ENCODE peak calls at places on chromosomes 11 and 22, in ten cellular contexts. N is lung; X is transverse colon; Z is neural progenitor cell; O is sigmoid colon; F is astrocyte of the spinal cord; C is breast epithelium; Y is HL-60; E is naive thymus-derived CD4-positive, alpha-beta T cell; H is mucosa of descending colon. D is an unnamed sample.

GRCh38 chr11:88301478-88302140 is 35.9 kb downstream of the CTSC start:
- DNase-seq in X (no peak), Y (no peak), Z (no peak), N (peak; percentile 30), C (no peak), E (no peak), F (peak; percentile 40), O (no peak), H (no peak), D (no peak)

GRCh38 chr22:23237201-23237798 is 57.0 kb downstream of the BCR start:
- DNase-seq in E (no peak), N (no peak), F (peak; percentile 61), H (peak; percentile 53), Z (peak; percentile 77), C (no peak), O (peak; percentile 82), X (peak; percentile 25), Y (no peak), D (no peak)

GRCh38 chr11:94641167-94641761 is 74.1 kb downstream of the PIWIL4 start:
- DNase-seq in F (no peak), X (no peak), E (no peak), Z (no peak), N (no peak), Y (no peak), H (no peak), O (no peak), C (no peak), D (peak; percentile 41)

GRCh38 chr11:18209058-18209457 is 27.5 kb downstream of the SAA4 start:
- DNase-seq in Y (no peak), Z (no peak), X (no peak), N (no peak), H (no peak), O (no peak), E (no peak), F (no peak), C (no peak), D (no peak)

GRCh38 chr22:28925916-28926315 is 42.5 kb downstream of the ZNRF3 start:
- DNase-seq in F (no peak), N (no peak), X (no peak), H (no peak), C (no peak), Z (no peak), O (no peak), Y (no peak), E (no peak), D (no peak)

GRCh38 chr11:985848-986247 is 50.7 kb downstream of the MUC6 start:
- DNase-seq in Y (no peak), O (no peak), H (no peak), X (no peak), N (no peak), F (no peak), E (no peak), C (no peak), Z (no peak), D (no peak)

GRCh38 chr11:107257660-107258059 is 200.0 kb downstream of the CWF19L2 start:
- DNase-seq in N (no peak), O (no peak), Y (no peak), Z (no peak), C (no peak), H (no peak), X (no peak), E (no peak), F (no peak), D (no peak)

GRCh38 chr11:128574576-128575011 is 12.8 kb downstream of the ETS1 start:
- DNase-seq in Z (no peak), C (no peak), O (no peak), F (peak; percentile 27), N (no peak), Y (no peak), X (no peak), H (no peak), E (no peak), D (peak; percentile 28)

GRCh38 chr11:2587976-2588748 is 111.6 kb downstream of the KCNQ1OT1 start:
- DNase-seq in O (peak; percentile 59), N (no peak), F (no peak), H (peak; percentile 20), Y (no peak), E (no peak), C (no peak), Z (no peak), X (no peak), D (no peak)

GRCh38 chr11:13315517-13316432 is 38.2 kb downstream of the BMAL1 start:
- DNase-seq in O (no peak), Y (no peak), F (no peak), Z (no peak), E (no peak), C (no peak), H (no peak), X (no peak), N (no peak), D (no peak)

GRCh38 chr22:37343863-37344734 is 61.8 kb downstream of the CYTH4 start:
- DNase-seq in Y (no peak), C (no peak), X (no peak), E (no peak), F (no peak), N (no peak), O (no peak), H (no peak), Z (no peak), D (no peak)

GRCh38 chr22:42863349-42863911 is 6.4 kb upstream of the ARFGAP3 start:
- DNase-seq in O (no peak), Z (no peak), Y (peak; percentile 21), C (no peak), E (no peak), N (no peak), H (no peak), F (peak; percentile 95), X (no peak), D (no peak)

DNA sequence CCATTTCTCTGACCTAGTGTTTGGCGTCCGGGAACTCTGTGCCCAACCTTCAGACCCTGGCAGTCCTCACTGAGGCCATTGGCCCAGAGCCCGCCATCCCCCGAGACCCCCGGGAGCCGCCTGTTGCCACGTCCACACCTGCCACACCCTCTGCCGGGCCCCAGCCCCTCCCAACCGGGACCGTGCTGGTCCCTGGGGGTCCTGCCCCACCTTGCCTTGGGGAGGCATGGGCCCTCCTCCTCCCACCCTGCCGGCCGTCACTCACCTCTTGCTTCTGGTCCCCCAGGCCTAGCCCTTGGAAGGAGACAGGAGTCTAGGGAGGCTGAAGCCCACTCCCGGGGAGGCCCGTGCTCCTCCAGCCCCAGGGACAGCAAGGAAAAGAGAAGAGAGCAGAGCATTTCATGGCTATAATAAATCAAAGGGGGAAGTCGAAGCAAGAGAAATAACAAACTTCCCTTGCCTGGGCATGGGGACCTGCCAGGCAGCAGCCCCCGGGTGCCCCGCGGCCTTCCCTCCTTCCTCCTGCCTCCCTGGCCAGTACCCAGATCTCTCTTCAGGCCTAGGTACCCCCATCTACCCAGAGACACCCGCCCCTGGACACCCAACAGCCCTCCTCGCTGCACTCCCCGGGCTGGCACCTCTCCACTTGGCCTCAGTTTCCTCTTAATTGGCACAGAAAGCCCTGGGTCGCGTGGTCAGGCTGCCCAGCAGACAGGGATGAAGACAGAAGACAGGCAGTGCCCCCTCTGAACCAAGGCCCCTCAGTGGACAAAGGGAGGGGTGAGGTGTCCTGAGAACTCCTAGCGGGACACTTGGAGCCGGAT is 13.0 kb upstream of the SLC39A13 start:
- DNase-seq in Y (peak; percentile 47), H (no peak), Z (no peak), X (no peak), N (no peak), E (no peak), F (no peak), O (no peak), C (no peak), D (no peak)
- H3K4me3 ChIP-seq in Y (peak overlapping the region; percentile 40), H (no peak overlapping the region), Z (no peak overlapping the region), X (peak overlapping the region; percentile 19), N (no peak overlapping the region), E (peak overlapping the region; percentile 70), F (no peak overlapping the region), O (no peak overlapping the region), C (peak overlapping the region; percentile 19), D (no peak overlapping the region)

GRCh38 chr11:79082280-79082679 is 358.6 kb downstream of the TENM4 start:
- DNase-seq in X (no peak), F (no peak), Y (no peak), C (no peak), E (no peak), Z (no peak), H (no peak), O (no peak), N (no peak), D (no peak)
- H3K4me3 ChIP-seq in X (no peak overlapping the region), F (no peak overlapping the region), Y (no peak overlapping the region), C (no peak overlapping the region), E (no peak overlapping the region), Z (no peak overlapping the region), H (no peak overlapping the region), O (no peak overlapping the region), N (no peak overlapping the region), D (no peak overlapping the region)

GRCh38 chr22:19720999-19721485 is 2.3 kb upstream of the GP1BB start:
- DNase-seq in E (no peak), C (no peak), F (no peak), O (no peak), N (no peak), Y (no peak), Z (no peak), X (no peak), H (no peak), D (no peak)

GRCh38 chr22:19720150-19720827 is 3.0 kb upstream of the GP1BB start:
- DNase-seq in F (no peak), Z (no peak), N (no peak), X (no peak), H (no peak), Y (no peak), E (no peak), O (no peak), C (no peak), D (no peak)

GRCh38 chr22:19718255-19719054 is 4.2 kb downstream of the SEPTIN5 start:
- DNase-seq in Y (no peak), X (no peak), N (no peak), Z (no peak), C (no peak), F (no peak), E (no peak), H (no peak), O (no peak), D (no peak)

GRCh38 chr22:19719055-19719482 is 4.3 kb upstream of the GP1BB start:
- DNase-seq in O (no peak), C (no peak), N (no peak), Y (no peak), F (no peak), Z (no peak), H (no peak), X (no peak), E (no peak), D (no peak)

DNA sequence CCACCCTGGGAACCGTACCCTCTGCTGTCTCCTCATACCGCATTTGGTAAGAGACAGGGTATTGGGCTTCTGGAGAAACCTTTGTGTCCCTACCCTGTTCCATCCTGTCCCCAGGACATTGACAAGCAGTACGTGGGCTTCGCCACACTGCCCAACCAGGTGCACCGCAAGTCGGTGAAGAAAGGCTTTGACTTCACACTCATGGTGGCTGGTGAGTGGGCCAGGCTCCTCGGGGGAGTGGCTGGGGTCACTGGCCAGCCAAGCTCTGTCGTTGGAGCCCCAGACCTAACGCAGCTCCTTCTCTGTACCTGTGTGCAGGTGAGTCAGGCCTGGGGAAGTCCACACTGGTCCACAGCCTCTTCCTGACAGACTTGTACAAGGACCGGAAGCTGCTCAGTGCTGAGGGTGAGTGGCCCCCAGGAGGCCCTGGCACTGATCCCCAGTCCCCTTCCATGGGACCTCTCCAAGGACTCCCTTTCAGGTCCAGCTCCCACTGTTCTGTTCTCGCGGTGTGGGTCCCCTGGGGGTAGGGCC is 3.8 kb upstream of the GP1BB start:
- DNase-seq in Y (no peak), F (no peak), C (no peak), Z (no peak), H (no peak), E (no peak), N (no peak), O (no peak), X (no peak), D (no peak)
- H3K4me3 ChIP-seq in Y (no peak overlapping the region), F (no peak overlapping the region), C (peak overlapping the region; percentile 72), Z (no peak overlapping the region), H (no peak overlapping the region), E (no peak overlapping the region), N (no peak overlapping the region), O (peak overlapping the region; percentile 60), X (peak overlapping the region; percentile 54), D (no peak overlapping the region)

GRCh38 chr22:35649026-35649553 is 844 bp downstream of the APOL6 start:
- DNase-seq in Z (no peak), F (no peak), N (no peak), X (no peak), O (no peak), Y (no peak), E (no peak), C (no peak), H (no peak), D (no peak)
- H3K4me3 ChIP-seq in Z (no peak overlapping the region), F (peak overlapping the region; percentile 55), N (peak overlapping the region; percentile 75), X (peak overlapping the region; percentile 68), O (peak overlapping the region; percentile 67), Y (peak overlapping the region; percentile 51), E (peak overlapping the region; percentile 93), C (peak overlapping the region; percentile 96), H (peak overlapping the region; percentile 83), D (peak overlapping the region; percentile 75)

D was measured in Jurkat, Clone E6-1.